ENCODE peak calls at places on chromosomes 12 and 14, in nine cellular contexts. M is AG08396; Q is stimulated activated CD4-positive, alpha-beta T cell treated with anti-CD3 and anti-CD28 coated beads, Interleukin-1b, Interleukin-23, amount 100 ng/mL, for 4 hours; P is GM03348; I is heart left ventricle; R is retina; Y is HCT116; K is sigmoid colon; U is nephron progenitor cell. O is an unnamed sample.

GRCh38 chr14:96265387-96265786 is 9.4 kb downstream of the BDKRB1 start:
- DNase-seq in M (no peak), Q (no peak), P (no peak), I (no peak), R (no peak), Y (no peak), K (no peak), U (no peak), O (no peak)

GRCh38 chr12:89160716-89161123 is 191.6 kb downstream of the DUSP6 start:
- DNase-seq in M (peak), Q (no peak), P (peak), I (peak), R (no peak), Y (no peak), K (peak), U (no peak), O (no peak)

GRCh38 chr12:129827985-129828384 is 75.8 kb downstream of the TMEM132D start:
- DNase-seq in M (no peak), Q (no peak), P (no peak), I (no peak), R (no peak), Y (no peak), K (no peak), U (no peak), O (no peak)

GRCh38 chr14:105023791-105024480 is 3.1 kb upstream of the CDCA4 start:
- DNase-seq in M (peak), Q (no peak), P (peak), I (no peak), R (no peak), Y (peak), K (no peak), U (no peak), O (no peak)

GRCh38 chr12:132561784-132562156 is 48.6 kb downstream of the LRCOL1 start:
- DNase-seq in M (peak), Q (no peak), P (peak), I (no peak), R (peak), Y (no peak), K (no peak), U (peak), O (no peak)

GRCh38 chr12:51361419-51362016 is 15.0 kb upstream of the CELA1 start:
- DNase-seq in M (no peak), Q (no peak), P (no peak), I (no peak), R (no peak), Y (no peak), K (no peak), U (no peak), O (no peak)

GRCh38 chr12:29152223-29152868 is 3.3 kb downstream of the FAR2 start:
- DNase-seq in M (no peak), Q (no peak), P (no peak), I (no peak), R (no peak), Y (no peak), K (no peak), U (no peak), O (no peak)

GRCh38 chr12:70722584-70723343 is 85.5 kb upstream of the PTPRB start:
- DNase-seq in M (no peak), Q (no peak), P (no peak), I (no peak), R (no peak), Y (no peak), K (no peak), U (no peak), O (no peak)

GRCh38 chr14:98819867-98820206 is 452.2 kb downstream of the BCL11B start:
- DNase-seq in M (no peak), Q (no peak), P (no peak), I (no peak), R (no peak), Y (no peak), K (no peak), U (no peak), O (peak)

GRCh38 chr12:90037740-90038139 is 329.1 kb upstream of the ATP2B1 start:
- DNase-seq in M (no peak), Q (no peak), P (no peak), I (no peak), R (no peak), Y (no peak), K (no peak), U (no peak), O (no peak)

GRCh38 chr12:23084236-23084995 is 459.4 kb downstream of the ETNK1 start:
- DNase-seq in M (peak), Q (no peak), P (peak), I (no peak), R (no peak), Y (no peak), K (no peak), U (no peak), O (no peak)

GRCh38 chr12:78916845-78917480 is 52.4 kb downstream of the SYT1 start:
- DNase-seq in M (no peak), Q (no peak), P (no peak), I (no peak), R (no peak), Y (peak), K (no peak), U (no peak), O (no peak)

GRCh38 chr12:89525002-89525823 is 617 bp upstream of the GALNT4 start:
- DNase-seq in M (peak), Q (peak), P (peak), I (peak), R (peak), Y (no peak), K (peak), U (peak), O (peak)

GRCh38 chr12:101670007-101670671 is 27.3 kb upstream of the CHPT1 start:
- DNase-seq in M (peak), Q (no peak), P (peak), I (no peak), R (no peak), Y (peak), K (no peak), U (peak), O (peak)

GRCh38 chr12:66441905-66442559 is 139.7 kb downstream of the HELB start:
- DNase-seq in M (no peak), Q (no peak), P (no peak), I (no peak), R (no peak), Y (no peak), K (no peak), U (no peak), O (no peak)

GRCh38 chr12:123655420-123655819 is 15.5 kb upstream of the TCTN2 start:
- DNase-seq in M (no peak), Q (no peak), P (no peak), I (peak), R (no peak), Y (no peak), K (no peak), U (no peak), O (no peak)

GRCh38 chr14:50003213-50004021 is 110.5 kb downstream of the ARF6 start:
- DNase-seq in M (peak), Q (peak), P (peak), I (peak), R (peak), Y (peak), K (peak), U (peak), O (peak)

GRCh38 chr12:112676526-112676925 is 115.0 kb upstream of the RPH3A start:
- DNase-seq in M (no peak), Q (no peak), P (no peak), I (no peak), R (peak), Y (no peak), K (no peak), U (no peak), O (no peak)

GRCh38 chr12:109804820-109805761 is 28.1 kb downstream of the TRPV4 start:
- DNase-seq in M (peak), Q (peak), P (peak), I (peak), R (peak), Y (peak), K (peak), U (peak), O (peak)

GRCh38 chr14:50249118-50249775 is 17.9 kb upstream of the SOS2 start:
- DNase-seq in M (no peak), Q (no peak), P (no peak), I (no peak), R (no peak), Y (no peak), K (no peak), U (no peak), O (no peak)

O was measured in thyroid gland.